ENCODE peak calls at places on chromosomes 13 and 19, in eight cellular contexts. T is GM06990, B is SK-N-SH, Y is A549, L is heart left ventricle, U is kidney epithelial cell, R is colonic mucosa, D is lower lobe of right lung. P is an unnamed sample.

GRCh38 chr19:821228-821975 is at the start of gene PLPPR3:
- DNase-seq in T (no peak), B (peak; percentile 79), Y (no peak), L (no peak), U (no peak), R (no peak), D (no peak), P (no peak)

GRCh38 chr19:40594657-40595077 is 6.5 kb upstream of the LTBP4 start:
- DNase-seq in T (no peak), B (no peak), Y (peak; percentile 94), L (no peak), U (no peak), R (no peak), D (no peak), P (no peak)

GRCh38 chr19:39277598-39277997 is 9.4 kb downstream of the IFNL2 start:
- DNase-seq in T (no peak), B (no peak), Y (no peak), L (no peak), U (no peak), R (no peak), D (no peak), P (no peak)

GRCh38 chr13:26515721-26516120 is 41.8 kb upstream of the WASF3 start:
- DNase-seq in T (no peak), B (no peak), Y (no peak), L (no peak), U (no peak), R (no peak), D (no peak), P (no peak)

GRCh38 chr13:33281951-33282595 is 3.5 kb downstream of the STARD13 start:
- DNase-seq in T (no peak), B (no peak), Y (no peak), L (no peak), U (no peak), R (no peak), D (no peak), P (no peak)

GRCh38 chr13:73364706-73365105 is 305.9 kb downstream of the KLF5 start:
- DNase-seq in T (no peak), B (no peak), Y (no peak), L (no peak), U (no peak), R (peak; percentile 64), D (no peak), P (no peak)

GRCh38 chr13:110832205-110832479 is 82.7 kb downstream of the ANKRD10 start:
- DNase-seq in T (no peak), B (no peak), Y (no peak), L (no peak), U (no peak), R (no peak), D (no peak), P (no peak)

GRCh38 chr19:56601375-56601774 is 6.3 kb downstream of the ZNF71 start:
- DNase-seq in T (no peak), B (no peak), Y (no peak), L (no peak), U (no peak), R (no peak), D (no peak), P (no peak)

GRCh38 chr13:28582225-28582891 is 76.6 kb upstream of the POMP start:
- DNase-seq in T (no peak), B (no peak), Y (no peak), L (no peak), U (no peak), R (no peak), D (no peak), P (peak; percentile 38)

GRCh38 chr19:41194157-41194552 is 1.1 kb downstream of the CYP2S1 start:
- DNase-seq in T (no peak), B (no peak), Y (no peak), L (peak; percentile 33), U (no peak), R (no peak), D (no peak), P (no peak)

GRCh38 chr13:91504216-91504615 is 105.8 kb downstream of the GPC5 start:
- DNase-seq in T (no peak), B (no peak), Y (no peak), L (no peak), U (no peak), R (no peak), D (no peak), P (no peak)

GRCh38 chr19:51687791-51688664 is 5.1 kb upstream of the SPACA6 start:
- DNase-seq in T (no peak), B (peak; percentile 57), Y (peak; percentile 68), L (peak; percentile 79), U (no peak), R (peak; percentile 45), D (peak; percentile 59), P (no peak)

GRCh38 chr19:18364826-18365528 is 21.0 kb upstream of the GDF15 start:
- DNase-seq in T (no peak), B (peak; percentile 86), Y (peak; percentile 71), L (no peak), U (peak; percentile 100), R (peak; percentile 93), D (peak; percentile 78), P (no peak)

GRCh38 chr19:7705387-7706187 is 3.7 kb upstream of the FCER2 start:
- DNase-seq in T (peak; percentile 85), B (no peak), Y (no peak), L (peak; percentile 70), U (no peak), R (peak; percentile 40), D (peak; percentile 72), P (peak; percentile 97)

GRCh38 chr13:98947925-98948324 is 29.9 kb downstream of the DOCK9 start:
- DNase-seq in T (no peak), B (peak; percentile 44), Y (no peak), L (no peak), U (no peak), R (no peak), D (no peak), P (no peak)

GRCh38 chr19:35123573-35123972 is 8.0 kb downstream of the FXYD3 start:
- DNase-seq in T (no peak), B (no peak), Y (no peak), L (no peak), U (no peak), R (peak; percentile 71), D (no peak), P (no peak)

GRCh38 chr13:112744306-112745021 is 54.6 kb downstream of the ATP11A start:
- DNase-seq in T (no peak), B (no peak), Y (no peak), L (no peak), U (no peak), R (no peak), D (no peak), P (no peak)

DNA sequence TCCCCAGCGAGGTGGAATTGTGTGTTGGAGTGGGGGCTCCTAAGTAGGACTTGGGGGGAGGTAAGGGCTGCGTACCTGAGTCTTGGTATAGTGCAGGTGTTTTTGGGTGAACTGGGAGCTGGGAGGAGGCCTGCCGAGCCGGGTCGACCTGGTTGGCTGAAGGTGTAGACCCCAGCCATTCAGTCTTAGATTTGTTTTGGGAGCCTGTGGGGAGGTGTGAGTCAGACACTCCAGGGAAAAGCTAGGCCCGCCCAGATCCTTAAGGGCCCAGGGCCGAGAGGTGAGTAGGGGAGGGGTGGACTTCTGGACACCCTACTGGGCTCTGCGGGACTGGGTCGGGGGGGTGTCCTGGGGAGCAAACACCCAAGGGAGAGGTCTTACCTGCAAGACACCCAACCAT is 935 bp downstream of the CRB3 start:
- DNase-seq in T (no peak), B (no peak), Y (no peak), L (no peak), U (no peak), R (no peak), D (no peak), P (no peak)
- H3K4me3 ChIP-seq in T (no peak overlapping the region), B (no peak overlapping the region), Y (peak overlapping the region; percentile 52), L (no peak overlapping the region), U (peak overlapping the region; percentile 58), R (peak overlapping the region; percentile 57), D (peak overlapping the region; percentile 59), P (no peak overlapping the region)

DNA sequence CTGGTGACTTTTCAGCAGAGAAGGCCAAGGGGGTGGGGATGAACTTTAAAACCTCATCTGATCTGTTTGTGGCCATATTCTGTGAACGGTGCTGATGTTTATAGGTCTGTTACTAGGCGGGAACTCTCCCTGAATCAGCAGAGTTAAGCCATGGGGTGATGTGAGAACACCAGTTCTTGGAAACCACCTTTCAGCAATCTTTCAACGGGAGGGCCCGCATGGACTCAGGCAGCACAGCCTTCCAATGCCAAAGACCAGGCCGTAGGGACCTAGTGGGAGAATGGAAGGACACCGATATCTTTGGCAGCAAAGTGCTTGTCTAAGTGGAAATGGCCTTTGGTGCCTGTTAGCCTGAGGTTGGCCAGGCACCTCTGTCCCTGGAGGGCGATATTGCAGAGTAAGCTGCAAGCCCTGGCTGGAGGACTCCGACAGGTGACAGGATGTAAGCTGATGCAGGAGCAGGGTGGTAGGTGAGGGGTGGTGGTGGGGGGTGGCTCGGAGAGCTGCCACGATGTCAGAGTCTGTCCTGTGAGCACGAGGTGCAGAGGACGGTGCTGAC is 57.0 kb downstream of the ERCC5 start:
- DNase-seq in T (no peak), B (no peak), Y (no peak), L (peak; percentile 62), U (no peak), R (no peak), D (no peak), P (no peak)
- TF ChIP-seq CTCF in T (no peak), B (no peak), Y (no peak), L (no peak), U (no peak), R (no peak), D (no peak), P (no peak)

GRCh38 chr19:10518444-10519361 is 1.5 kb upstream of the S1PR5 start:
- DNase-seq in T (no peak), B (peak; percentile 51), Y (no peak), L (no peak), U (no peak), R (no peak), D (no peak), P (no peak)

GRCh38 chr19:10517760-10518443 is 655 bp upstream of the S1PR5 start:
- DNase-seq in T (no peak), B (peak; percentile 69), Y (peak; percentile 62), L (no peak), U (no peak), R (no peak), D (no peak), P (no peak)

GRCh38 chr19:10516064-10516385 is 1.2 kb downstream of the S1PR5 start:
- DNase-seq in T (no peak), B (no peak), Y (no peak), L (no peak), U (no peak), R (no peak), D (no peak), P (no peak)

GRCh38 chr19:10517361-10517759 is at the start of gene S1PR5:
- DNase-seq in T (no peak), B (peak; percentile 70), Y (peak; percentile 35), L (no peak), U (no peak), R (no peak), D (no peak), P (no peak)

GRCh38 chr19:10516671-10517286 is 468 bp downstream of the S1PR5 start:
- DNase-seq in T (no peak), B (no peak), Y (no peak), L (no peak), U (no peak), R (no peak), D (no peak), P (no peak)
- H3K4me3 ChIP-seq in T (no peak overlapping the region), B (peak overlapping the region; percentile 38), Y (peak overlapping the region; percentile 92), L (peak overlapping the region; percentile 49), U (no peak overlapping the region), R (peak overlapping the region; percentile 11), D (peak overlapping the region; percentile 43), P (no peak overlapping the region)

DNA sequence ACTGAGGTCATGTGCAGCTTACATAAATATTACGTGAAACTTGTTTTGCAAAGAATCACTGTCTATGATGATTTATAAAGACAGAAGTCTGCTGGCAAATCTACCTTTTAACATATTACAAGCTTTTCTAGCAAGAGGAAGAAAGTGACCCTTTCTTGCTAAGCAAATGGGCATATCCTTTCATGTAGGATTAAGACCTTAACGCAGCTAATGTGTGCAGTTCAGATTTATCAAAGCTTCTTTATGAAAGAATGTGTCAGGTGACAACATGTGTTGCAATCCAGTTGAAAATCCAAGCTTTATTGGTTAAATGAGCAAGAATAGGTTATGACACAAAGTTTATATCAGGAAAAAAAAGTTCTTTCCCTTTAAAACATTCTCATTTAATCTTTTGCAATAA is 115.6 kb upstream of the NBEA start:
- DNase-seq in T (no peak), B (no peak), Y (no peak), L (no peak), U (no peak), R (no peak), D (no peak), P (no peak)
- TF ChIP-seq CTCF in T (no peak), B (no peak), Y (no peak), L (no peak), U (no peak), R (no peak), D (no peak), P (no peak)

P was measured in GM12865.